ENCODE peak calls at places on chromosomes 4 and X, in five cellular contexts. Z is prostate gland; F is sigmoid colon; K is stomach; X is CD8-positive, alpha-beta T cell. W is an unnamed sample.

GRCh38 chr4:38109370-38109769 is 149.2 kb downstream of the PTTG2 start:
- DNase-seq in Z (no peak), F (no peak), K (no peak), X (no peak), W (no peak)

GRCh38 chr4:76830612-76831474 is 67.1 kb downstream of the SOWAHB start:
- DNase-seq in Z (no peak), F (no peak), K (peak; percentile 61), X (no peak), W (peak; percentile 98)

GRCh38 chr4:79227896-79228295 is 98.0 kb downstream of the NAA11 start:
- DNase-seq in Z (peak; percentile 70), F (no peak), K (no peak), X (no peak), W (no peak)

GRCh38 chrX:123860506-123860840 is 620 bp downstream of the XIAP start:
- DNase-seq in Z (peak; percentile 8), F (no peak), K (peak; percentile 38), X (no peak), W (peak; percentile 76)

GRCh38 chrX:80705379-80705778 is 104.3 kb downstream of the BRWD3 start:
- DNase-seq in Z (no peak), F (no peak), K (no peak), X (no peak), W (no peak)

GRCh38 chr4:163672751-163673150 is 178.3 kb downstream of the TMA16 start:
- DNase-seq in Z (no peak), F (no peak), K (no peak), X (no peak), W (no peak)

GRCh38 chr4:20075479-20075878 is 176.2 kb upstream of the SLIT2 start:
- DNase-seq in Z (no peak), F (no peak), K (no peak), X (no peak), W (peak; percentile 2)

GRCh38 chr4:24063771-24064170 is 173.9 kb upstream of the PPARGC1A start:
- DNase-seq in Z (no peak), F (no peak), K (no peak), X (no peak), W (no peak)

GRCh38 chrX:104189862-104190261 is 23.6 kb downstream of the FAM199X start:
- DNase-seq in Z (no peak), F (no peak), K (no peak), X (no peak), W (no peak)

GRCh38 chrX:15815779-15816452 is 25.6 kb downstream of the ZRSR2 start:
- DNase-seq in Z (no peak), F (no peak), K (no peak), X (no peak), W (peak; percentile 54)

DNA sequence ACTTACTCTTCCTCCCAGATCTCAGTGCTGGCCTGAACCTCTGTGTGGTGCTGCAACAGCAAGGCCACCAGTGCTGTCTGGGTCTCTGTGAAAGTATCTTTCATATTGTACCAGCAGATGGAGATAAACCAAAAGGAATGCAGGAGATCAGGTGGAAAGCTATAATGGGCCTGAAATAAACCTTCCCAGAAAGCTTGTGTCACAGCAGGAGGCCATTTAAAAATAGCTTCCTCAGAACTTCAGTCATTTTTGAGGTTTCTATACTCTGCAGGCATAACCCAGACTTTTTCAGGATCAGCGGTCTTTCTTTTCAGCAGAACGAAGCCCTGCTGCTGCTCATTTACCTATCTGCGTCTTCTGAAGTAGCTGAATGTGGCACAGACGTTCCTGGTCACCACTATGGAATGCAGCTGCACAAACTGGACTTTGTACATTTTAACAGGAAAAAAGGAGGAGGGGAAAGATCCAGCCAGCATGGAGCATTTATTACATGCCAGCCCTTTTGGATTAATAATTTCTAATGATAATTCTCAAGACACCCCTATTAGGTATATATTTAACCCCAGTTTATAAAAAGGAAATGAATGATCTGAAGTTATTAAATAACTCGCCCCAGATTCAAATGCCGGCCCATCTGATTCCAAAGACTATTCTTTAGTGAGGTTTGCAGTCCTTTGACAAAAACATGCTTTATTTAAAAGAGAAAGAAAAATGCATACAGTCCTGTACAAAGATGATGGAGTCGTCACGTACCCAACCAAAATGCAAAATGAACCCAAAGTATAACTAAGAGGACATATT is 119.7 kb downstream of the NFKB1 start:
- DNase-seq in Z (no peak), F (no peak), K (peak; percentile 58), X (no peak), W (peak; percentile 95)
- H3K4me1 ChIP-seq in Z (no peaks in the 10 kb centered on the region), F (peaks cover 5% of the 10 kb centered on the region), K (peaks cover 9% of the 10 kb centered on the region), X (peaks cover 28% of the 10 kb centered on the region), W (peaks cover 3% of the 10 kb centered on the region)

DNA sequence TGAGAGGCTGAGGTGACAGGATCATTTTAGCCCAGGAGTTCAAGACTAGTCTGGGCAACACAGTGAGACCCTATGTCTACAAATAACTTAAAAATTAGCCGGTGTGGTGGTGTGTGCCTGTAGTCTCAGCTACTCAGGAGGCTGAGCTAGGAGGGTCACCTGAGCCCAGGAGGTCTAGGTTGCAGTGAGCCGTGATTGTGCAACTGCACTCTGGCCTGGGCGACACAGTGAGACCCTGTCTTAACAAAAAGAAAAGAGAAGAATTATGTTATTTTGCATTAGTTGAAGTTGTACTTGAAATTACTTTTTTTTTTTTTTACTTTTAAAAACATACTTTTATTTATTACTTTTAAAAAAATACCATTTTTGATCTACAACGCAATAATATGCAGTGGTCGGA is 21.8 kb upstream of the TADA2B start:
- DNase-seq in Z (no peak), F (no peak), K (no peak), X (no peak), W (no peak)
- H3K36me3 ChIP-seq in Z (peaks cover 3% of the 10 kb centered on the region), F (peaks cover 90% of the 10 kb centered on the region), K (peaks cover 95% of the 10 kb centered on the region), X (peaks cover 28% of the 10 kb centered on the region), W (peaks cover 18% of the 10 kb centered on the region)

GRCh38 chr4:173039617-173040176 is 128.9 kb upstream of the GALNT7 start:
- DNase-seq in Z (no peak), F (no peak), K (no peak), X (no peak), W (peak; percentile 5)
- H3K4me1 ChIP-seq in Z (peaks cover 11% of the 10 kb centered on the region), F (peaks cover 14% of the 10 kb centered on the region), K (peaks cover 15% of the 10 kb centered on the region), X (no peaks in the 10 kb centered on the region), W (no peaks in the 10 kb centered on the region)

DNA sequence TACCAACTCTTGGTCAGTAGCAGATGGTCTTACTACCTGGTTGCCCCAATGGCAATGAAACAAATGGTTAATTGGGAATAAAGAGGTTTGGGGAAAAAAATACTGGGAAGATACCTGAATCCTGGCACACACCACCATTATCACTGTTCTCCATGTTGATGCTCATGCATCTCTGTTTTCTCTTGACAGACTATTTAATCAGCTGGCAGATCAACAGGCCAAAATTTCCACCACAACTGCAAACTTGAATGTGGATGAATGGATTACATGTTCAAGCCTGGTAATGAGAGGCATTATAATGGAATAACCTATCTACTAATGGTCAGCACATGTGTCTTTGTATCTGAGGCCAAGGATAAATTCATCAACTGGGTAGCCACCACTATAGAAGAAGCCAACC is 45.7 kb downstream of the ZNF721 start:
- DNase-seq in Z (no peak), F (no peak), K (no peak), X (no peak), W (no peak)
- H3K36me3 ChIP-seq in Z (no peaks in the 10 kb centered on the region), F (peaks cover 87% of the 10 kb centered on the region), K (peaks cover 100% of the 10 kb centered on the region), X (peaks cover 40% of the 10 kb centered on the region), W (peaks cover 18% of the 10 kb centered on the region)

DNA sequence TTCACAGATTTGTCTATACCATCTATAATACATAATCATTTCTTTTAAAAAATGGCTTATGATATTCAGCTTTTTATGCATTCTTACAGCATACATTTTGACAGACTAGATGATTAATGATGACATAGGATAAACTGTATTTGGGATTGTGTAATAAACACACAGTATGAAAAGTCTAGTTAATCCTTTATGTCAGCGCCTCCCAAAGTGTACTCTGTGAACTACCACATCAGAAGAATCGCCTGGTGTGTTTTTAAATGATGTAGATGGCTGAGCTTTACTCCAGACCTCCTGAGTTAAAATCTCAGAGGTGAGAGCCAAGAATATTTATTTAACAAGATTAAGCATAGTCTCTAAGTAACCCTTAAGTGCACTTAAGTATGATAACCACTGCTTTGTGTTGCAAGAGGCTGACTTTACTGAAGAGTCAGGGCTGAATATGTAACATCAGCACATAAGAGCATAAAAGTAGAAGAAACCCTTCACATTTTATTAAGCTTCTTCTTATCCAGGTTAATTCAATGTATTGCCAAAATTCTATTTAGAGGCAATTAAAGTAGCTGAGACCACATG is 104.2 kb downstream of the ANK2 start:
- DNase-seq in Z (no peak), F (no peak), K (no peak), X (no peak), W (no peak)
- H3K4me1 ChIP-seq in Z (no peaks in the 10 kb centered on the region), F (no peaks in the 10 kb centered on the region), K (no peaks in the 10 kb centered on the region), X (no peaks in the 10 kb centered on the region), W (no peaks in the 10 kb centered on the region)

GRCh38 chr4:67680568-67681222 is 20.3 kb downstream of the UBA6 start:
- DNase-seq in Z (no peak), F (no peak), K (no peak), X (no peak), W (peak; percentile 42)
- H3K36me3 ChIP-seq in Z (no peaks in the 10 kb centered on the region), F (peaks cover 50% of the 10 kb centered on the region), K (peaks cover 38% of the 10 kb centered on the region), X (peaks cover 12% of the 10 kb centered on the region), W (peaks cover 3% of the 10 kb centered on the region)

DNA sequence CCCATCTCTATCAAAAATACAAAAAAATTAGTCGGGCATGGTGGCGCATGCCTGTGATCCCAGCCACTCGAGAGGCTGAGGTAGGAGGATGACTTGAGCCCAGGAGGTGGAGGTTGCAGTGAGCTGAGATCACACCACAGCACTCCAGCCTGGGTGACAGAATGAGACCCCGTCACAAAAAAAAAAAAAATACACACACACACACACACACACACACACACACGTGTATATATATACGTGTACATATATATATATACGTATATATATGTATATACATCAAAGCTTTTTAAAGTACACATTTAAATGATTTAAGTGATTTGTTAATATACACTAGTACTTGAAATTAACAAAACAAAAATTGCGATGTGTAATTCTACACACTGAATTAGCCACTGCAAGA is 6.0 kb downstream of the FBXW7 start:
- DNase-seq in Z (no peak), F (no peak), K (no peak), X (no peak), W (no peak)
- H3K4me1 ChIP-seq in Z (no peaks in the 10 kb centered on the region), F (peaks cover 13% of the 10 kb centered on the region), K (peaks cover 7% of the 10 kb centered on the region), X (peaks cover 37% of the 10 kb centered on the region), W (peaks cover 3% of the 10 kb centered on the region)

DNA sequence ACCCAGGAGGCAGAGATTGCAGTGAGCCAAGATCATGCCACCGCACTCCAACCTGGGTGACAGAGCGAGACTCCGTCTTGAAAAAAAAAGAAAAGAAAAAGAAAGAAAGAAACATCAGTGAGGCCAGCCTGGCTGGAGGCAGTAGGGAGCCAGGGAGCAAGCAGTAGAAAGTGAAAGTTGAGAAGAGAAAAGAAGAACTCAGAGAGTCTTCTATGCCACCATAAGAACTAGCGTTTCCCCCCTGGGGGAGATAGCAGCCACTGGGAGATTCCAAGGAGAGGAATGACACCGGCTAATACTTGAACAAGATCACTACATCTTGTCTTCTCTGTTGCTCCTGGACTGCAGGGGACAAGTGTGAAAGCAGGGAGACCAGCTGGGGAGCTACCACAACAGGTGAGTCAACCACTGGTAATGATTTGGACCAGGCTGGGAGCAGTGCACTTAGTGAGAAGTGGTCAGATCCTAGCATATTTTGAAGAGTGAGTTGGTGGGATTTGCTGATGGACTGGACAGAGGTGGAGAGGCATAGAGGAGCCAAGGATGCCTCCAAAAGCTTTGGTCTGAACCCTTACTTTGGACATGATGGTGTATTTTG is 33.4 kb downstream of the SLC2A9 start:
- DNase-seq in Z (no peak), F (no peak), K (no peak), X (peak; percentile 21), W (no peak)
- H3K36me3 ChIP-seq in Z (no peaks in the 10 kb centered on the region), F (no peaks in the 10 kb centered on the region), K (peaks cover 9% of the 10 kb centered on the region), X (no peaks in the 10 kb centered on the region), W (peaks cover 4% of the 10 kb centered on the region)

DNA sequence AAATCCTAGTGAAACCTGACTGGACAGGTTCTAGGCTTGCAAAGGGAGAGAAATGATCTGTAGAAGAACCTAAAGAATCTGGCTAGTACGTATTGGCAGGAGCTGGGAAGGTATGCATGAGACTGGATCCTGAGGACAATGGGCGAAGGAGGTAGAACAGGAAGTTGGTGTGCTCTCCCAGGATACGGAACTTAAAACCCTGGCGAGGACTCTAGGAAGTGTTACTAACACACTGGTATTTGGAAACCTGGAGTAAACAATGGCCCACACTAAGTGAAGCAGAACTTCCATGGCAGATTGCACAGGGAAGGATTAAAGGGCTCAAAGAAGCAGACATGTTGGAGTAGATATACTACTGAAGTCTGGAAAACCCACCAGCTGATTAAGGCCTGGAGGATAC is 9.2 kb downstream of the SYN1 start:
- DNase-seq in Z (no peak), F (no peak), K (no peak), X (peak; percentile 17), W (no peak)
- H3K4me1 ChIP-seq in Z (no peaks in the 10 kb centered on the region), F (no peaks in the 10 kb centered on the region), K (no peaks in the 10 kb centered on the region), X (no peaks in the 10 kb centered on the region), W (no peaks in the 10 kb centered on the region)

W was measured in small intestine.